ENCODE peak calls at places on chromosomes 3 and 15, in seven cellular contexts. Y is Calu3; X is A172; N is AG04449; O is hepatic stellate cell; R is activated naive CD4-positive, alpha-beta T cell treated with anti-CD3 and anti-CD28 coated beads for 36 hours; L is natural killer cell treated with Interleukin-12 subunit alpha and Interleukin-12 subunit beta and Interleukin-15 and Interleukin-18, amount 100 ng/mL, for 72 hours. G is an unnamed sample.

GRCh38 chr3:16439163-16439847 is 74.2 kb downstream of the RFTN1 start:
- DNase-seq in R (no peak), N (no peak), O (no peak), X (no peak), L (no peak), Y (no peak), G (no peak)

GRCh38 chr15:75992897-75993296 is 19.3 kb downstream of the NRG4 start:
- DNase-seq in N (no peak), R (no peak), Y (no peak), O (no peak), X (no peak), L (no peak), G (no peak)

GRCh38 chr3:186287723-186288122 is 74.3 kb downstream of the DGKG start:
- DNase-seq in N (peak; percentile 90), X (peak; percentile 55), O (peak; percentile 83), R (no peak), L (no peak), Y (no peak), G (no peak)

GRCh38 chr15:39860200-39860599 is 59.9 kb downstream of the GPR176 start:
- DNase-seq in N (no peak), O (no peak), X (no peak), Y (no peak), R (no peak), L (no peak), G (no peak)

GRCh38 chr15:78949461-78949860 is 4.6 kb upstream of the CTSH start:
- DNase-seq in O (no peak), X (no peak), L (no peak), R (no peak), N (no peak), Y (peak; percentile 21), G (no peak)

GRCh38 chr3:113649169-113649833 is 47.1 kb downstream of the USF3 start:
- DNase-seq in Y (no peak), N (no peak), R (no peak), L (no peak), O (no peak), X (no peak), G (no peak)

GRCh38 chr3:45088543-45088942 is 57.6 kb downstream of the CDCP1 start:
- DNase-seq in Y (no peak), N (no peak), O (no peak), L (no peak), X (no peak), R (no peak), G (no peak)

GRCh38 chr3:194132465-194133358 is 3.2 kb upstream of the HES1 start:
- DNase-seq in L (no peak), X (no peak), R (no peak), O (no peak), N (no peak), Y (no peak), G (peak; percentile 45)

GRCh38 chr15:60395276-60396011 is 2.3 kb downstream of the ANXA2 start:
- DNase-seq in R (no peak), L (no peak), X (no peak), Y (no peak), N (no peak), O (no peak), G (no peak)

GRCh38 chr3:43998374-43998840 is 243.3 kb upstream of the TOPAZ1 start:
- DNase-seq in X (no peak), O (no peak), R (no peak), L (no peak), N (no peak), Y (no peak), G (peak; percentile 21)

GRCh38 chr15:48073881-48074280 is 46.9 kb upstream of the SLC24A5 start:
- DNase-seq in X (no peak), O (no peak), L (no peak), Y (no peak), N (no peak), R (no peak), G (no peak)

GRCh38 chr15:94029495-94029894 is 201.9 kb upstream of the MCTP2 start:
- DNase-seq in O (no peak), X (no peak), Y (no peak), N (peak; percentile 79), R (no peak), L (no peak), G (no peak)

GRCh38 chr15:73605759-73606423 is 27.3 kb downstream of the NPTN start:
- DNase-seq in L (no peak), Y (no peak), O (no peak), X (no peak), R (no peak), N (no peak), G (no peak)

GRCh38 chr3:46881819-46882376 is 4.4 kb downstream of the PTH1R start:
- DNase-seq in L (no peak), N (no peak), R (peak; percentile 27), Y (no peak), X (no peak), O (no peak), G (no peak)

GRCh38 chr15:77747175-77748077 is 114.7 kb upstream of the LINGO1 start:
- DNase-seq in O (no peak), R (no peak), Y (no peak), L (no peak), X (no peak), N (no peak), G (no peak)

GRCh38 chr3:82814660-82815059 is 1053.2 kb upstream of the GBE1 start:
- DNase-seq in N (no peak), X (no peak), L (no peak), O (no peak), Y (no peak), R (no peak), G (no peak)

GRCh38 chr3:106290304-106290997 is 421.6 kb upstream of the CBLB start:
- DNase-seq in X (no peak), Y (no peak), L (no peak), O (no peak), R (no peak), N (no peak), G (no peak)

GRCh38 chr3:126731044-126731443 is 27.0 kb downstream of the CHCHD6 start:
- DNase-seq in O (no peak), Y (no peak), R (no peak), X (peak; percentile 5), L (no peak), N (no peak), G (no peak)

GRCh38 chr15:25663515-25663914 is 199.6 kb downstream of the ATP10A start:
- DNase-seq in O (no peak), N (no peak), R (no peak), X (no peak), L (no peak), Y (no peak), G (no peak)

GRCh38 chr3:170383567-170383966 is 26.1 kb downstream of the SKIL start:
- DNase-seq in N (peak; percentile 36), R (no peak), X (no peak), O (peak; percentile 43), Y (no peak), L (no peak), G (no peak)

GRCh38 chr15:60520041-60520824 is 41.3 kb upstream of the ICE2 start:
- DNase-seq in Y (peak; percentile 44), R (peak; percentile 53), N (no peak), O (no peak), X (peak; percentile 27), L (no peak), G (no peak)

GRCh38 chr3:13019706-13020105 is 53.5 kb downstream of the IQSEC1 start:
- DNase-seq in L (peak; percentile 39), R (no peak), N (no peak), O (no peak), Y (no peak), X (no peak), G (no peak)

GRCh38 chr3:53809267-53809666 is 37.0 kb downstream of the CHDH start:
- DNase-seq in X (no peak), N (no peak), Y (no peak), R (no peak), L (no peak), O (no peak), G (no peak)

GRCh38 chr15:63973212-63974009 is 72.9 kb downstream of the DAPK2 start:
- DNase-seq in X (peak; percentile 8), O (no peak), R (no peak), Y (no peak), N (peak; percentile 41), L (no peak), G (no peak)

GRCh38 chr3:86547697-86548096 is 443.3 kb downstream of the VGLL3 start:
- DNase-seq in O (no peak), X (no peak), Y (no peak), N (no peak), R (no peak), L (no peak), G (no peak)

GRCh38 chr15:48340111-48340510 is 8.9 kb downstream of the DUT start:
- DNase-seq in O (no peak), R (no peak), X (no peak), N (no peak), Y (no peak), L (no peak), G (no peak)

GRCh38 chr15:40633178-40633577 is 39.1 kb downstream of the KNL1 start:
- DNase-seq in Y (no peak), N (no peak), R (no peak), O (no peak), X (peak; percentile 3), L (no peak), G (peak; percentile 78)

GRCh38 chr3:55518451-55518850 is 31.3 kb upstream of the WNT5A start:
- DNase-seq in L (no peak), X (no peak), N (no peak), O (no peak), R (no peak), Y (peak; percentile 17), G (no peak)

GRCh38 chr15:92494791-92495190 is 101.1 kb downstream of the ST8SIA2 start:
- DNase-seq in N (no peak), R (no peak), X (no peak), L (no peak), O (no peak), Y (no peak), G (no peak)

GRCh38 chr15:60006203-60006782 is 2.2 kb downstream of the FOXB1 start:
- DNase-seq in L (no peak), Y (peak; percentile 79), O (no peak), N (no peak), X (peak; percentile 50), R (peak; percentile 83), G (peak; percentile 52)

GRCh38 chr3:133870822-133871221 is 24.9 kb downstream of the RAB6B start:
- DNase-seq in Y (no peak), R (no peak), O (no peak), N (no peak), L (no peak), X (no peak), G (no peak)

GRCh38 chr3:55264933-55265332 is 222.2 kb downstream of the WNT5A start:
- DNase-seq in O (no peak), X (no peak), L (no peak), R (no peak), N (no peak), Y (no peak), G (no peak)

GRCh38 chr15:37057831-37058230 is 42.5 kb downstream of the MEIS2 start:
- DNase-seq in N (no peak), R (no peak), O (no peak), X (no peak), Y (no peak), L (no peak), G (no peak)

GRCh38 chr3:10253731-10254130 is 5.5 kb downstream of the TATDN2 start:
- DNase-seq in Y (no peak), L (no peak), N (no peak), R (no peak), X (no peak), O (no peak), G (no peak)

GRCh38 chr15:62403164-62403809 is 238.2 kb upstream of the C2CD4B start:
- DNase-seq in R (no peak), N (no peak), Y (no peak), O (peak; percentile 80), L (no peak), X (peak; percentile 55), G (no peak)

GRCh38 chr3:135099734-135100348 is 304.8 kb downstream of the EPHB1 start:
- DNase-seq in O (no peak), N (no peak), R (no peak), X (no peak), L (no peak), Y (no peak), G (no peak)

GRCh38 chr3:30646181-30646876 is 39.9 kb downstream of the TGFBR2 start:
- DNase-seq in X (no peak), L (no peak), R (no peak), O (no peak), Y (no peak), N (no peak), G (no peak)

GRCh38 chr15:88174571-88174970 is 82.0 kb downstream of the NTRK3 start:
- DNase-seq in Y (no peak), X (no peak), R (no peak), N (no peak), O (no peak), L (no peak), G (no peak)

G was measured in SW480.